ENCODE peak calls at places on chromosomes 1 and 21, in ten cellular contexts. Q is GM23248; S is HCT116; N is left ventricle myocardium inferior; M is CD8-positive, alpha-beta memory T cell; L is IMR-90; B is transverse colon; W is right lobe of liver; D is stomach; I is esophagus squamous epithelium. X is an unnamed sample.

GRCh38 chr1:184866991-184867788 is 107.1 kb downstream of the NIBAN1 start:
- DNase-seq in Q (peak; percentile 90), S (no peak), N (no peak), M (peak; percentile 82), L (peak; percentile 96), B (peak; percentile 41), W (no peak), D (no peak), I (no peak), X (no peak)

GRCh38 chr1:114764689-114765088 is 6.9 kb upstream of the CSDE1 start:
- DNase-seq in Q (peak; percentile 7), S (no peak), N (no peak), M (no peak), L (no peak), B (no peak), W (no peak), D (no peak), I (no peak), X (no peak)

GRCh38 chr21:40672602-40673001 is 174.4 kb downstream of the DSCAM start:
- DNase-seq in Q (no peak), S (no peak), N (no peak), M (no peak), L (no peak), B (no peak), W (no peak), D (no peak), I (no peak), X (no peak)

GRCh38 chr1:234881893-234882771 is 246.5 kb downstream of the TOMM20 start:
- DNase-seq in Q (no peak), S (no peak), N (no peak), M (no peak), L (no peak), B (no peak), W (no peak), D (no peak), I (no peak), X (no peak)

GRCh38 chr1:40592107-40592773 is 60.8 kb downstream of the ZNF684 start:
- DNase-seq in Q (peak; percentile 69), S (peak; percentile 74), N (no peak), M (no peak), L (peak; percentile 17), B (no peak), W (no peak), D (no peak), I (no peak), X (no peak)

GRCh38 chr1:223339861-223340260 is 24.1 kb downstream of the SUSD4 start:
- DNase-seq in Q (no peak), S (no peak), N (no peak), M (no peak), L (no peak), B (no peak), W (no peak), D (no peak), I (no peak), X (no peak)

GRCh38 chr1:198788561-198789064 is 149.8 kb downstream of the PTPRC start:
- DNase-seq in Q (no peak), S (no peak), N (no peak), M (peak; percentile 48), L (no peak), B (no peak), W (no peak), D (no peak), I (no peak), X (no peak)

GRCh38 chr1:200380589-200381021 is 29.2 kb downstream of the ZNF281 start:
- DNase-seq in Q (no peak), S (no peak), N (no peak), M (no peak), L (no peak), B (no peak), W (no peak), D (no peak), I (no peak), X (no peak)

GRCh38 chr1:215473943-215474342 is 93.2 kb upstream of the KCTD3 start:
- DNase-seq in Q (peak; percentile 80), S (no peak), N (no peak), M (no peak), L (peak; percentile 5), B (no peak), W (no peak), D (no peak), I (no peak), X (no peak)

GRCh38 chr1:161119379-161120061 is 1.6 kb downstream of the NIT1 start:
- DNase-seq in Q (peak; percentile 86), S (peak; percentile 86), N (no peak), M (peak; percentile 67), L (peak; percentile 75), B (peak; percentile 58), W (no peak), D (no peak), I (no peak), X (no peak)

GRCh38 chr1:173056355-173056754 is 5.6 kb upstream of the TNFSF18 start:
- DNase-seq in Q (no peak), S (no peak), N (no peak), M (no peak), L (no peak), B (no peak), W (no peak), D (no peak), I (no peak), X (no peak)

DNA sequence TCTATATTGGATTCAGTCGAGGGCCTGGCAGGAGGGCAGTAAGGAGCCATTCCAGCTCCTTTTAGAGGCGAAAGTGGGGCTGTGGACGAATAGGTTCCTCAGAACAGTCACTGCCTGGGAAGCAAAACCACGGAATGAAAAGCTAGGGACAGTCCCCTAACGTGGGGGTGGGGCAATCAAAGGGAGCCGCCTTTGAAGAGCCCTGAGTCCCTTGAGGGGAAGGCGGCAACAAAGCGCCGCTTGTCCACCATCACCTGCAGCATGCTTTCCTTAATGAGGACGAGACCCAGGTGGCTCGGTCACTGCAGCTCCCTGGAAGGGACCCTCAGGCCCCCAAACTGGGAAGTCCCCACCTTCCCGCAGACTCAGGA is 184.7 kb downstream of the ETS2 start:
- DNase-seq in Q (no peak), S (no peak), N (no peak), M (no peak), L (no peak), B (peak; percentile 49), W (no peak), D (peak; percentile 36), I (no peak), X (no peak)
- H3K4me1 ChIP-seq in Q (peaks cover 32% of the 10 kb centered on the region), S (peaks cover 9% of the 10 kb centered on the region), N (peaks cover 100% of the 10 kb centered on the region), M (no peaks in the 10 kb centered on the region), L (peaks cover 45% of the 10 kb centered on the region), B (peaks cover 49% of the 10 kb centered on the region), W (no peaks in the 10 kb centered on the region), D (peaks cover 25% of the 10 kb centered on the region), I (peaks cover 85% of the 10 kb centered on the region), X (peaks cover 73% of the 10 kb centered on the region)

GRCh38 chr1:180935326-180936109 is 22.8 kb downstream of the KIAA1614 start:
- DNase-seq in Q (no peak), S (no peak), N (no peak), M (no peak), L (no peak), B (peak; percentile 49), W (peak; percentile 74), D (no peak), I (no peak), X (no peak)

GRCh38 chr1:180937624-180938225 is 25.0 kb downstream of the KIAA1614 start:
- DNase-seq in Q (no peak), S (no peak), N (no peak), M (no peak), L (no peak), B (no peak), W (no peak), D (no peak), I (no peak), X (no peak)

GRCh38 chr1:180936110-180937011 is 23.7 kb downstream of the KIAA1614 start:
- DNase-seq in Q (no peak), S (no peak), N (no peak), M (no peak), L (no peak), B (no peak), W (no peak), D (no peak), I (no peak), X (no peak)

GRCh38 chr1:180939072-180939705 is 26.5 kb downstream of the KIAA1614 start:
- DNase-seq in Q (no peak), S (no peak), N (no peak), M (no peak), L (no peak), B (no peak), W (no peak), D (no peak), I (no peak), X (no peak)

GRCh38 chr1:180937012-180937372 is 24.3 kb downstream of the KIAA1614 start:
- DNase-seq in Q (no peak), S (no peak), N (no peak), M (no peak), L (no peak), B (no peak), W (no peak), D (no peak), I (no peak), X (no peak)
- H3K4me1 ChIP-seq in Q (no peaks in the 10 kb centered on the region), S (no peaks in the 10 kb centered on the region), N (no peaks in the 10 kb centered on the region), M (no peaks in the 10 kb centered on the region), L (no peaks in the 10 kb centered on the region), B (no peaks in the 10 kb centered on the region), W (no peaks in the 10 kb centered on the region), D (no peaks in the 10 kb centered on the region), I (no peaks in the 10 kb centered on the region), X (no peaks in the 10 kb centered on the region)

GRCh38 chr1:174103766-174104165 is 55.6 kb upstream of the RABGAP1L start:
- DNase-seq in Q (no peak), S (no peak), N (no peak), M (no peak), L (no peak), B (no peak), W (no peak), D (no peak), I (no peak), X (no peak)

GRCh38 chr1:174110053-174110452 is 49.3 kb upstream of the RABGAP1L start:
- DNase-seq in Q (no peak), S (no peak), N (no peak), M (no peak), L (no peak), B (no peak), W (no peak), D (no peak), I (no peak), X (no peak)

GRCh38 chr1:174105086-174105485 is 54.2 kb upstream of the RABGAP1L start:
- DNase-seq in Q (no peak), S (no peak), N (no peak), M (no peak), L (no peak), B (no peak), W (no peak), D (no peak), I (no peak), X (no peak)
- H3K4me1 ChIP-seq in Q (no peaks in the 10 kb centered on the region), S (no peaks in the 10 kb centered on the region), N (no peaks in the 10 kb centered on the region), M (no peaks in the 10 kb centered on the region), L (no peaks in the 10 kb centered on the region), B (no peaks in the 10 kb centered on the region), W (no peaks in the 10 kb centered on the region), D (no peaks in the 10 kb centered on the region), I (no peaks in the 10 kb centered on the region), X (no peaks in the 10 kb centered on the region)

DNA sequence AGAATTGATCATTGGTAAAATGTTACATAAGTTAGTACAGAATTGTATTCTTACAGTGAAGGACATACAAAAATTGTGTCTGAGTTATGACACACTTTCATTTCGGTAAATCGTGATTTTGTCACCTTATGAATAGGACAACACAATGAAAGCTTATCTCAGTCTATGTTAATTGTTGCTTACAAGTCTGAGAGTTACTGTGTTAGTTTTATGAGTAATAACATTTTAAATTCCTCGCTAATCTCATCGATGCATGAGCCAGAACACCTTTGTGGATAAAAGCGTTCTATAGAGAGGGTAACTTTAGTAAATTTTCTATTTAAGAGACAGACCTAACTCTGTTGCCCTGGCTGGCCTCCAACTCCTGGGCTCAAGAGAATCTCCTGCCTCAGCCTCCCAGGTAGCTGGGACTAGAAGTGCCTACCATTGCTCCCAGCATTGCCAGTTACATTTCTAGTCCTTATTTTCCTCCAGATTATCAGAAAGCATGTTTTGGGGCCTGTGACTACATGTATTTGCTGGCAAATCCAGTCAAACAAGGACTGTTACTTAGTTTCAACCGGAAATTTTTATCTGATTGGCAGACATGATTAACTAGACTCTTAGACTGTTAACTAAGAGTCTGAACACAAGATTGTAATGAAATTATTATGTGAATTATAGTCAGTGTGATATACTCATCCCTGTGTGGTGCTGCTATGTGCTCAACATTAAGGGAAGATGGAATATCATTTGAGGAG is 3.0 kb downstream of the PRRC2C start:
- DNase-seq in Q (no peak), S (no peak), N (no peak), M (no peak), L (no peak), B (no peak), W (no peak), D (no peak), I (no peak), X (no peak)
- H3K4me1 ChIP-seq in Q (peaks cover 29% of the 10 kb centered on the region), S (peaks cover 14% of the 10 kb centered on the region), N (peaks cover 82% of the 10 kb centered on the region), M (peaks cover 70% of the 10 kb centered on the region), L (peaks cover 9% of the 10 kb centered on the region), B (peaks cover 26% of the 10 kb centered on the region), W (no peaks in the 10 kb centered on the region), D (peaks cover 46% of the 10 kb centered on the region), I (peaks cover 37% of the 10 kb centered on the region), X (peaks cover 39% of the 10 kb centered on the region)